ENCODE peak calls at places on chromosomes 7 and 10, in four cellular contexts. K is COR-L47, L is transverse colon, V is left lobe of liver. J is an unnamed sample.
A peak's percentile ranks its signal among the peaks of the same experiment; 100 is the strongest.

GRCh38 chr10:89609730-89610393 is 35.2 kb downstream of the PANK1 start:
- DNase-seq in V (no peak), K (no peak), L (no peak), J (no peak)

GRCh38 chr10:22626784-22627183 is 87.6 kb downstream of the PIP4K2A start:
- DNase-seq in K (no peak), L (no peak), V (no peak), J (no peak)

GRCh38 chr10:100395626-100396025 is 48.6 kb downstream of the SCD start:
- DNase-seq in K (no peak), V (no peak), L (no peak), J (no peak)

GRCh38 chr7:38215734-38216670 is 38.0 kb downstream of the STARD3NL start:
- DNase-seq in K (peak; percentile 54), L (peak; percentile 85), V (peak; percentile 62), J (peak; percentile 79)

GRCh38 chr10:63217120-63217605 is 84.0 kb downstream of the NRBF2 start:
- DNase-seq in V (no peak), L (no peak), K (peak; percentile 78), J (peak; percentile 3)

GRCh38 chr10:6275022-6275997 is 72.6 kb downstream of the PFKFB3 start:
- DNase-seq in L (peak; percentile 80), V (peak; percentile 73), K (no peak), J (no peak)

GRCh38 chr7:87541648-87542047 is 59.0 kb downstream of the ABCB1 start:
- DNase-seq in K (no peak), L (no peak), V (no peak), J (no peak)

GRCh38 chr7:121753965-121754364 is 119.0 kb upstream of the PTPRZ1 start:
- DNase-seq in K (no peak), V (no peak), L (no peak), J (no peak)

GRCh38 chr10:3258291-3258848 is 85.8 kb upstream of the PITRM1 start:
- DNase-seq in V (no peak), L (no peak), K (no peak), J (no peak)

GRCh38 chr7:121449304-121449703 is 53.2 kb upstream of the FAM3C start:
- DNase-seq in L (no peak), V (no peak), K (no peak), J (no peak)

GRCh38 chr7:130486114-130486962 is 5.5 kb upstream of the MEST start:
- DNase-seq in V (peak; percentile 90), K (no peak), L (peak; percentile 87), J (no peak)

GRCh38 chr7:48285365-48285764 is 114.1 kb downstream of the ABCA13 start:
- DNase-seq in K (no peak), L (no peak), V (no peak), J (no peak)

GRCh38 chr7:124246262-124246863 is 213.5 kb upstream of the TMEM229A start:
- DNase-seq in L (no peak), V (no peak), K (no peak), J (no peak)

GRCh38 chr7:115047968-115048720 is 126.2 kb downstream of the MDFIC start:
- DNase-seq in K (no peak), L (no peak), V (no peak), J (no peak)

GRCh38 chr10:84943541-84943940 is 615.2 kb downstream of the CCSER2 start:
- DNase-seq in V (no peak), L (no peak), K (no peak), J (no peak)

GRCh38 chr7:32347244-32347828 is 142.8 kb downstream of the LSM5 start:
- DNase-seq in V (no peak), L (no peak), K (no peak), J (no peak)

GRCh38 chr7:122212754-122213153 is 68.7 kb upstream of the AASS start:
- DNase-seq in K (no peak), L (no peak), V (no peak), J (no peak)

GRCh38 chr10:92696606-92697383 is 7.0 kb downstream of the HHEX start:
- DNase-seq in L (no peak), V (peak; percentile 59), K (no peak), J (no peak)

GRCh38 chr7:81120803-81121202 is 202.0 kb upstream of the SEMA3C start:
- DNase-seq in K (no peak), L (no peak), V (no peak), J (no peak)

GRCh38 chr10:95560288-95561199 is 627 bp downstream of the SORBS1 start:
- DNase-seq in V (peak; percentile 65), L (peak; percentile 67), K (peak; percentile 20), J (peak; percentile 5)

GRCh38 chr7:127393370-127394058 is 1.0 kb upstream of the ZNF800 start:
- DNase-seq in V (no peak), L (no peak), K (no peak), J (peak; percentile 62)

GRCh38 chr7:139640678-139641077 is 117.2 kb downstream of the CLEC2L start:
- DNase-seq in K (no peak), L (no peak), V (no peak), J (no peak)

GRCh38 chr10:93115661-93116383 is 42.1 kb downstream of the CYP26A1 start:
- DNase-seq in L (peak; percentile 75), V (peak; percentile 80), K (no peak), J (no peak)

J was measured in NCI-H2227 treated with DMSO at 0.1 percent for 48 hours.